ENCODE peak calls at places on chromosomes 7 and 10, in ten cellular contexts. K, S, Y, T, U, X, E, I, V and Q are unnamed samples.
A peak's percentile ranks its signal among the peaks of the same experiment; 100 is the strongest.

GRCh38 chr7:38292442-38292841 is 19.0 kb upstream of the TARP start:
- DNase-seq in U (no peak), I (no peak), S (no peak), K (no peak), V (no peak), X (no peak), E (no peak), T (no peak), Y (no peak), Q (no peak)

GRCh38 chr7:149147072-149147729 is at the start of gene ZNF398:
- DNase-seq in S (peak; percentile 87), V (no peak), E (peak; percentile 81), U (peak; percentile 91), X (peak; percentile 81), K (peak; percentile 66), T (peak; percentile 66), Y (peak; percentile 86), I (peak; percentile 77), Q (peak; percentile 81)

GRCh38 chr7:110051386-110051785 is 1039.5 kb upstream of the LRRN3 start:
- DNase-seq in E (no peak), V (no peak), S (no peak), X (no peak), T (no peak), Y (no peak), I (no peak), U (no peak), K (no peak), Q (no peak)

GRCh38 chr10:122102867-122103525 is 114.0 kb downstream of the TACC2 start:
- DNase-seq in V (no peak), T (no peak), E (no peak), I (peak; percentile 20), U (no peak), S (no peak), Y (no peak), X (no peak), K (no peak), Q (no peak)

GRCh38 chr10:110556993-110557601 is 10.4 kb upstream of the SMC3 start:
- DNase-seq in U (no peak), I (no peak), E (no peak), S (no peak), V (no peak), Y (peak; percentile 73), X (no peak), T (no peak), K (peak; percentile 42), Q (no peak)

GRCh38 chr10:987906-988666 is at the start of gene GTPBP4:
- DNase-seq in I (peak; percentile 99), E (peak; percentile 98), Y (peak; percentile 98), U (peak; percentile 99), K (peak; percentile 96), T (peak; percentile 99), V (peak; percentile 64), X (peak; percentile 99), S (peak; percentile 88), Q (peak; percentile 94)

GRCh38 chr7:83835424-83835823 is 186.5 kb upstream of the SEMA3E start:
- DNase-seq in K (peak; percentile 2), S (no peak), Y (peak; percentile 17), E (no peak), U (no peak), V (no peak), T (no peak), I (no peak), X (no peak), Q (no peak)

GRCh38 chr7:104206841-104207240 is 972 bp downstream of the ORC5 start:
- DNase-seq in I (no peak), E (no peak), S (no peak), V (no peak), Y (no peak), X (no peak), U (no peak), K (no peak), T (no peak), Q (no peak)

GRCh38 chr7:154832557-154833138 is 170.3 kb downstream of the PAXIP1 start:
- DNase-seq in T (no peak), V (no peak), Y (no peak), K (no peak), U (no peak), E (no peak), I (no peak), S (no peak), X (no peak), Q (no peak)

GRCh38 chr10:47283848-47284247 is 16.1 kb upstream of the GDF10 start:
- DNase-seq in K (no peak), E (no peak), I (no peak), Y (no peak), X (no peak), T (peak; percentile 9), V (no peak), U (no peak), S (no peak), Q (no peak)

GRCh38 chr7:120254845-120255244 is 18.1 kb upstream of the KCND2 start:
- DNase-seq in T (no peak), S (no peak), Y (no peak), K (no peak), E (no peak), X (peak; percentile 54), U (no peak), V (no peak), I (no peak), Q (no peak)

GRCh38 chr7:103735377-103735776 is 254.1 kb downstream of the RELN start:
- DNase-seq in S (no peak), V (no peak), X (no peak), T (no peak), Y (peak; percentile 20), I (no peak), U (no peak), K (peak; percentile 55), E (no peak), Q (no peak)

GRCh38 chr10:35501923-35502322 is 103.2 kb upstream of the GJD4 start:
- DNase-seq in V (no peak), K (no peak), E (no peak), X (no peak), Y (no peak), T (no peak), S (no peak), U (no peak), I (no peak), Q (no peak)

GRCh38 chr7:3495957-3496356 is 194.9 kb downstream of the SDK1 start:
- DNase-seq in E (no peak), I (no peak), K (no peak), U (no peak), T (no peak), X (no peak), S (no peak), Y (peak; percentile 10), V (no peak), Q (no peak)

GRCh38 chr7:3495530-3495929 is 194.5 kb downstream of the SDK1 start:
- DNase-seq in U (no peak), V (no peak), Y (peak; percentile 32), S (no peak), X (no peak), K (no peak), I (no peak), E (no peak), T (no peak), Q (no peak)

GRCh38 chr7:3494890-3495289 is 193.8 kb downstream of the SDK1 start:
- DNase-seq in I (no peak), Y (no peak), T (no peak), X (no peak), K (no peak), V (no peak), S (no peak), U (no peak), E (no peak), Q (no peak)

DNA sequence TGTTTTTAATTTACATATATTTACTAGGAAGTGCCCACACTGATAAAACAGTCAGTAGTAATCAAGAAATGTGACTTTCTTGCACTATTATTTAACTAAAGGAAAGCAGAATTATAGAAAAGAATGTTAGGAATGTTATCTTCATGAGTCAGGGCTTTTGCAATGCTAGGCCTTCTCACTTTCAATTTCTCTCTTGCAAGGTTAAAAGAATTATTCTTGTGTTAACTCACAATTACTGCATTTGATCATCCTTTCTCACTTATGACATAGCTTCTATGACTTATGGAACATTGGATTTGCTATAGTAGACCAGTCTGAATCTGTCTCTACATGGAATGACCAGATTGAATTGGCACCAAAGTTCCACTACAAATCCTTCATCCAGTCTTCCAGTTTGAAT is 192.4 kb downstream of the SDK1 start:
- DNase-seq in V (no peak), K (peak; percentile 60), X (no peak), U (no peak), I (no peak), T (no peak), Y (peak; percentile 57), S (no peak), E (no peak), Q (no peak)
- TF ChIP-seq CTCF in V (no peak), K (no peak), X (no peak), U (no peak), I (no peak), T (no peak), Y (no peak), S (no peak), E (no peak), Q (no peak)

DNA sequence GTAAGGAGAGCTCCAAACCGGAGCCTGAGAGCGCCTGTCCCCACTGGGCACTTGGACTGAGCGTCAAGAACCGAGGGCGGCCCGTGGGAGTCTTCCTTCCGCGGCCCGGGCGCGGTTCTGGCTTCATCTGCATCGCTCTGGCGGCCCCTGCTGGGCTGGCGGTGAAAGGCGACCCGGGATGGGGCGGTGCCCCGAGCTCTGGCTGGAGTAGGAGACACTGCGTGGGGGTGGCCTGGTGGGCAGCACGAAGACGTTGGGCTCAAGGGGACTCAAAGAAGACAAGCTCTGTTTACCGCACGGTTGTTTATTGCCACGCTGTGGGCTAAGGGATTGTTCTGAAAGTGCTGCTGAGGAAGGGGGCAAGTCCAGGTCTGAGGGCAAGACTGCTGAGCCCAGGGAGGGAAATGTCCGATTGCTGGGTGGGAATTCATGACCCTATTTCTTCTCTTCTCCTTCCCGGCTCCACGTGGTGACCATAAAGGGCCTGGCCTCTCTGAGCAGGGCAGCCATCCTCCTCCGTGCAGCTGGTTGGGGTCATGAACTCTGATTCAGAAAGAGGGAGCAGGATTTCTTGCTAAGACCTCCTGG is 29.8 kb downstream of the PLAU start:
- DNase-seq in E (peak; percentile 88), U (peak; percentile 93), T (peak; percentile 90), V (no peak), X (peak; percentile 90), K (peak; percentile 71), Y (peak; percentile 81), I (peak; percentile 92), S (peak; percentile 84), Q (peak; percentile 89)
- TF ChIP-seq CTCF in E (peak; percentile 96), U (peak; percentile 94), T (peak; percentile 87), V (peak; percentile 98), X (peak; percentile 88), K (peak; percentile 97), Y (peak; percentile 96), I (peak; percentile 95), S (no peak), Q (peak; percentile 71)

DNA sequence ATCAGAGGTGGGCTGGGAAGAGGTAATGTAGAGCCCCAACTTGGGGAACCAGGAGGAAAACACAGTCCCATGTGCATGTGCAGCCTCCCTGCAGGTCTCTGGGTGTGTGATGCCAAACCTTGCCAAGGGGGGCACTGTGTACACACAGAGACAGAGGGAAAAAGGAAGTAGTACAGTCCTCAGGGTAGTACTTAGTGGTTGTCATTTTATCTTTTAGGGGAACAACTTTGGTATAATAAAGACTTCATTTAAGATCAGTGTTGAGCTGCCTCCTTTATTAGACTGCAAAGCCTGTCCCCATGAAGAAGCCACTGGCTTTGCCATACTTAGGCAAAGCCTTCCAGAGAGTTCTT is 151.8 kb downstream of the CDH23 start:
- DNase-seq in K (peak; percentile 22), S (no peak), X (no peak), U (no peak), E (no peak), V (no peak), I (no peak), Y (peak; percentile 25), T (no peak), Q (no peak)
- TF ChIP-seq CTCF in K (peak; percentile 55), S (no peak), X (peak; percentile 20), U (peak; percentile 28), E (no peak), V (peak; percentile 26), I (no peak), Y (peak; percentile 31), T (no peak), Q (peak; percentile 29)

GRCh38 chr7:7265676-7266075 is 83.3 kb downstream of the C1GALT1 start:
- DNase-seq in S (no peak), T (no peak), V (no peak), K (no peak), U (no peak), E (no peak), Y (no peak), X (no peak), I (no peak), Q (no peak)
- TF ChIP-seq CTCF in S (no peak), T (no peak), V (no peak), K (no peak), U (no peak), E (no peak), Y (no peak), X (no peak), I (no peak), Q (no peak)